ENCODE peak calls at places on chromosomes 11 and 22, in six cellular contexts. I is HCT116, J is GM12878, L is K562, V is H1, C is HepG2. A is an unnamed sample. For H3K36me3 and H3K9me3, the result is how much of the 10 kb centered on the place peaks cover.

GRCh38 chr11:76588455-76589325 is 81.9 kb downstream of the LRRC32 start:
- DNase-seq in I (no peak), J (no peak), L (no peak), V (no peak), C (no peak), A (no peak)

GRCh38 chr11:64244966-64245365 is 1.8 kb downstream of the PPP1R14B start:
- DNase-seq in I (no peak), J (no peak), L (no peak), V (no peak), C (no peak), A (no peak)

GRCh38 chr11:62337682-62338181 is 484 bp downstream of the ASRGL1 start:
- DNase-seq in I (no peak), J (no peak), L (peak), V (no peak), C (no peak), A (no peak)

GRCh38 chr11:73141309-73142127 is 600 bp downstream of the FCHSD2 start:
- DNase-seq in I (peak), J (no peak), L (peak), V (no peak), C (peak), A (peak)

GRCh38 chr22:46557736-46558480 is 20.5 kb upstream of the CELSR1 start:
- DNase-seq in I (no peak), J (no peak), L (no peak), V (no peak), C (no peak), A (no peak)

GRCh38 chr11:117143390-117143789 is 697 bp upstream of the PAFAH1B2 start:
- DNase-seq in I (no peak), J (no peak), L (peak), V (no peak), C (no peak), A (no peak)

GRCh38 chr11:42521994-42522393 is 789.8 kb upstream of the API5 start:
- DNase-seq in I (no peak), J (no peak), L (no peak), V (no peak), C (no peak), A (peak)

GRCh38 chr11:95134491-95134890 is 44.8 kb downstream of the ENDOD1 start:
- DNase-seq in I (no peak), J (no peak), L (no peak), V (no peak), C (no peak), A (no peak)

GRCh38 chr22:37214431-37215025 is 2.3 kb upstream of the SSTR3 start:
- DNase-seq in I (no peak), J (no peak), L (no peak), V (no peak), C (no peak), A (no peak)

GRCh38 chr22:46033256-46034200 is 56.6 kb upstream of the WNT7B start:
- DNase-seq in I (no peak), J (no peak), L (no peak), V (no peak), C (no peak), A (no peak)

GRCh38 chr11:106152824-106153223 is 75.4 kb downstream of the AASDHPPT start:
- DNase-seq in I (no peak), J (no peak), L (no peak), V (no peak), C (no peak), A (no peak)

GRCh38 chr11:62614275-62614674 is 1.2 kb downstream of the ROM1 start:
- DNase-seq in I (no peak), J (no peak), L (peak), V (no peak), C (peak), A (no peak)

GRCh38 chr11:73384871-73385692 is 8.9 kb downstream of the RELT start:
- DNase-seq in I (no peak), J (peak), L (no peak), V (no peak), C (no peak), A (no peak)

GRCh38 chr22:38757464-38757757 is 1.6 kb upstream of the SUN2 start:
- DNase-seq in I (no peak), J (no peak), L (no peak), V (no peak), C (no peak), A (no peak)

GRCh38 chr11:59212744-59213573 is at the start of gene MPEG1:
- DNase-seq in I (no peak), J (no peak), L (no peak), V (no peak), C (no peak), A (no peak)

GRCh38 chr11:77374108-77374507 is 72.6 kb upstream of the GDPD4 start:
- DNase-seq in I (no peak), J (no peak), L (no peak), V (no peak), C (no peak), A (no peak)

GRCh38 chr11:46127150-46127638 is 5.9 kb upstream of the PHF21A start:
- DNase-seq in I (peak), J (no peak), L (peak), V (no peak), C (peak), A (no peak)

GRCh38 chr11:110979696-110980095 is 265.8 kb upstream of the POU2AF2 start:
- DNase-seq in I (no peak), J (no peak), L (no peak), V (no peak), C (no peak), A (no peak)

GRCh38 chr11:123576501-123576900 is 77.9 kb downstream of the SCN3B start:
- DNase-seq in I (no peak), J (no peak), L (no peak), V (no peak), C (no peak), A (no peak)

GRCh38 chr11:95517453-95517852 is 272.1 kb downstream of the FAM76B start:
- DNase-seq in I (no peak), J (no peak), L (no peak), V (no peak), C (no peak), A (no peak)

GRCh38 chr11:94553938-94554337 is 10.2 kb downstream of the FUT4 start:
- DNase-seq in I (no peak), J (no peak), L (peak), V (no peak), C (no peak), A (no peak)

GRCh38 chr11:46003647-46004046 is 81.2 kb downstream of the LARGE2 start:
- DNase-seq in I (no peak), J (no peak), L (no peak), V (no peak), C (no peak), A (no peak)

GRCh38 chr11:5553347-5553746 is 5.0 kb upstream of the OR52H1 start:
- DNase-seq in I (no peak), J (no peak), L (no peak), V (no peak), C (no peak), A (no peak)

GRCh38 chr11:116415095-116415494 is 357.7 kb downstream of the BUD13 start:
- DNase-seq in I (no peak), J (no peak), L (no peak), V (no peak), C (no peak), A (no peak)

GRCh38 chr11:93193721-93194120 is 4.1 kb downstream of the SLC36A4 start:
- DNase-seq in I (no peak), J (no peak), L (no peak), V (no peak), C (no peak), A (no peak)

GRCh38 chr11:116137753-116138152 is 633.5 kb upstream of the CADM1 start:
- DNase-seq in I (no peak), J (no peak), L (no peak), V (no peak), C (no peak), A (no peak)

GRCh38 chr22:42680648-42681047 is 31.5 kb upstream of the CYB5R3 start:
- DNase-seq in I (peak), J (no peak), L (no peak), V (no peak), C (no peak), A (no peak)

GRCh38 chr22:27597703-27598444 is 203.7 kb downstream of the MN1 start:
- DNase-seq in I (peak), J (no peak), L (peak), V (no peak), C (no peak), A (no peak)

GRCh38 chr11:108709741-108710140 is 44.9 kb downstream of the DDX10 start:
- DNase-seq in I (no peak), J (no peak), L (no peak), V (no peak), C (no peak), A (no peak)

GRCh38 chr11:126591966-126592489 is 236.5 kb downstream of the ST3GAL4 start:
- DNase-seq in I (no peak), J (no peak), L (no peak), V (no peak), C (no peak), A (no peak)

GRCh38 chr11:117188620-117189081 is 10.1 kb downstream of the SIDT2 start:
- DNase-seq in I (no peak), J (no peak), L (no peak), V (no peak), C (no peak), A (no peak)

GRCh38 chr22:37485714-37486223 is 415 bp downstream of the MFNG start:
- DNase-seq in I (no peak), J (no peak), L (no peak), V (no peak), C (no peak), A (no peak)

GRCh38 chr11:14645247-14645912 is 1.8 kb downstream of the PDE3B start:
- DNase-seq in I (no peak), J (no peak), L (no peak), V (no peak), C (peak), A (no peak)

GRCh38 chr11:43738600-43739409 is 58.3 kb downstream of the HSD17B12 start:
- DNase-seq in I (peak), J (no peak), L (peak), V (no peak), C (peak), A (no peak)

GRCh38 chr11:106581399-106581798 is 436.9 kb downstream of the GUCY1A2 start:
- DNase-seq in I (no peak), J (no peak), L (no peak), V (no peak), C (no peak), A (no peak)

GRCh38 chr11:73538381-73538872 is 59.5 kb downstream of the FAM168A start:
- DNase-seq in I (no peak), J (peak), L (no peak), V (peak), C (no peak), A (peak)

GRCh38 chr11:72391638-72392423 is 42.5 kb downstream of the CLPB start:
- DNase-seq in I (no peak), J (peak), L (no peak), V (no peak), C (peak), A (no peak)

GRCh38 chr11:120012245-120012644 is 125.7 kb downstream of the TRIM29 start:
- DNase-seq in I (no peak), J (no peak), L (no peak), V (no peak), C (no peak), A (no peak)

GRCh38 chr11:61119055-61119454 is 16.8 kb downstream of the CD5 start:
- DNase-seq in I (no peak), J (no peak), L (no peak), V (no peak), C (no peak), A (no peak)

GRCh38 chr11:131910491-131911387 is 540.3 kb downstream of the NTM start:
- DNase-seq in I (no peak), J (no peak), L (no peak), V (no peak), C (no peak), A (no peak)

GRCh38 chr11:114447892-114448291 is 8.6 kb downstream of the REXO2 start:
- DNase-seq in I (no peak), J (no peak), L (no peak), V (no peak), C (no peak), A (no peak)
- H3K36me3 ChIP-seq in I (under half), J (under half), L (half or more), V (under half), C (under half), A (half or more)

DNA sequence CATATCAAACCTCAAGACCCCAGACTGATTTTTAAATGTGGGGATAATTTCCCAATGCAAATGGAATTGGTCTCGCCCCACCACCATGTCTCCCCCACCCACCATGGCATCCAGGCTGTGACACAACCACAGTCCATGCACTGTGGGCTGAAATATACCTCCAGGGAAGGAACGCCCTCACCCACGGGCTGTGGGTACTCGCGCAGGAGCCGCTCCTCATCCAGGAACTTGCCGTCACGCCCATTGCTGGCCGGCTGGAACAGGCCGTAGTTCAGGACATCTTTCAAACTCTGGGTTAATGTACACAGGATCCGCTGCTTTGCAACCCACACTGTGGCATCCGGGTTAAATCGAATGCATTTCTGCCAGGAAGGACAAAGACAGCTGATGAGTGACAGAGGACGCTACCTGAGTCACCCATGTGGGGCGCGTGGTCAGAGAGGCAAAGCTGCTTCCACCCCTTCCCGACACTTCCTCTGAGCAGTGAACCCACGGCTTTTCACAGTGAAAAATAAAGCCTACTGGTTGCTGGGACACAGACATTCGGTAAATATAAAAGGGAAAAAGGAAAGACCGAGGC is 133.6 kb downstream of the SHANK2 start:
- DNase-seq in I (no peak), J (no peak), L (no peak), V (no peak), C (no peak), A (no peak)
- TF ChIP-seq ZNF274 in I (no peak), J (no peak), L (no peak), V (no peak), C (no peak), A (no peak)

GRCh38 chr11:70785372-70785771 is 387.0 kb downstream of the CTTN start:
- DNase-seq in I (no peak), J (no peak), L (no peak), V (no peak), C (no peak), A (no peak)

GRCh38 chr11:70782401-70782913 is 384.1 kb downstream of the CTTN start:
- DNase-seq in I (no peak), J (no peak), L (no peak), V (no peak), C (no peak), A (no peak)

GRCh38 chr11:70786021-70786665 is 387.8 kb downstream of the CTTN start:
- DNase-seq in I (no peak), J (no peak), L (no peak), V (no peak), C (no peak), A (no peak)

GRCh38 chr11:70783356-70783755 is 385.0 kb downstream of the CTTN start:
- DNase-seq in I (no peak), J (no peak), L (no peak), V (no peak), C (no peak), A (no peak)

DNA sequence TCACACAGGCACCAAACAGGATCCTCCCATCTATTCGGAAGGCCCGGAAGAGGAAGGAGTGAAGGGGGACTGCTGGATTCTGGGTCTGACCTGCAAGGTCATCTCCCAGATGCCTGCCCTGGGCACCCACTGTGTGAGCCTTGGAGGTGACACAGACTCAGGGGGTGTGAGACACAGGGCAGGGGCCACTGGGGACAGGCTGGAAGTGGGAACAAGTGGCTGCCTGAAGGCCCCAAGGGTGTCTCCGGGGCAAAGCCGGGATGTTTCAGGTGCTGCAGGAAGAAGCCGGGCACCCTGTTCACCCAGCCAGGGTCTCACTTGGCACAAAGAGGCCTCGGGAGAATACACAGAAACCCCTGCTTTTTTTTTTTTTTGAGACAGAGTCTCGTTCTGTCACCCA is 385.5 kb downstream of the CTTN start:
- DNase-seq in I (no peak), J (no peak), L (no peak), V (no peak), C (no peak), A (no peak)
- H3K9me3 ChIP-seq in I (under half), J (under half), L (under half), V (under half), C (under half), A (under half)

GRCh38 chr11:20088368-20089260 is 71.7 kb downstream of the DBX1 start:
- DNase-seq in I (no peak), J (no peak), L (no peak), V (no peak), C (no peak), A (no peak)
- H3K36me3 ChIP-seq in I (under half), J (under half), L (under half), V (half or more), C (under half), A (half or more)

DNA sequence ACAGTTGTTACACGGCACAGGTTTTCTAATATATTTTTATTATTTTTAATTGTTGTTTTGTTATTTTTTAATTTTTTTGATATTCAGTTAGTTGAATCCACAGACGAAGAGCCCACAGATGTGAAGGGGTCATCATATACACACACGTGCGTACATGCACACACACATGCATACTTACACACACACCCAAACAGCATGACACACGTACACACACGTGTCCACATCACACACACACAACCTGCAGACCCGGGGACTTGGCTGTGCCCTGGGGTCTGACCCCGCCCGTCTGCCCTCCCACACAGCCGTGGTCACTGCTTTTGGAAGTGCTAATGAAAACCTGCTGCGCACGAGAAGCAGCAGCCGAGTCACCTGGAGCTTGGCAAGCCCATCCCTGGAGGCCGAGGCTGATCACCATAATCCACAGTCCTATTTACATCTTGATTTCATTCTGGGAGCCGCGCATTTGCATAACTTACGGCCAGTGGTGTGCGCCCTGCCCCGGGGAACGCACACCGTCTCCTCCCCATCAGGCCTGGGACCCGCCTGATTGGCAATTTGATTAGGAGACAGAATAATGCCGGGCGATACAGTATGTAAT is 110.3 kb downstream of the BRD1 start:
- DNase-seq in I (no peak), J (no peak), L (no peak), V (no peak), C (no peak), A (no peak)
- TF ChIP-seq ZNF274 in I (no peak), J (no peak), L (no peak), V (no peak), C (no peak), A (no peak)

GRCh38 chr11:2631161-2631560 is 68.6 kb downstream of the KCNQ1OT1 start:
- DNase-seq in I (no peak), J (no peak), L (no peak), V (no peak), C (no peak), A (no peak)
- H3K9me3 ChIP-seq in I (under half), J (under half), L (under half), V (half or more), C (half or more), A (under half)

GRCh38 chr11:612201-612960 is 3.4 kb downstream of the IRF7 start:
- DNase-seq in I (peak), J (no peak), L (no peak), V (no peak), C (peak), A (no peak)

GRCh38 chr11:611001-611996 is 4.5 kb downstream of the IRF7 start:
- DNase-seq in I (no peak), J (no peak), L (no peak), V (no peak), C (no peak), A (no peak)

GRCh38 chr11:614091-614582 is 1.6 kb downstream of the IRF7 start:
- DNase-seq in I (no peak), J (no peak), L (no peak), V (no peak), C (no peak), A (no peak)

GRCh38 chr11:613369-613968 is 2.3 kb downstream of the IRF7 start:
- DNase-seq in I (peak), J (no peak), L (peak), V (peak), C (no peak), A (peak)

GRCh38 chr11:612961-613300 is 2.8 kb downstream of the IRF7 start:
- DNase-seq in I (no peak), J (no peak), L (no peak), V (no peak), C (no peak), A (no peak)
- H3K36me3 ChIP-seq in I (under half), J (under half), L (half or more), V (under half), C (under half), A (half or more)

GRCh38 chr22:31662668-31663037 is 638 bp upstream of the PISD start:
- DNase-seq in I (no peak), J (no peak), L (no peak), V (no peak), C (no peak), A (no peak)

GRCh38 chr22:31659246-31659645 is 2.8 kb downstream of the PISD start:
- DNase-seq in I (no peak), J (no peak), L (no peak), V (no peak), C (no peak), A (no peak)

GRCh38 chr22:31661851-31662667 is at the start of gene PISD:
- DNase-seq in I (peak), J (peak), L (peak), V (peak), C (peak), A (peak)
- TF ChIP-seq ZNF274 in I (no peak), J (no peak), L (no peak), V (no peak), C (no peak), A (no peak)

A was measured in NT2/D1.